ENCODE peak calls at places on chromosomes 5 and 9, in five cellular contexts. K is sigmoid colon, Y is SK-N-SH, E is upper lobe of left lung, Z is suprapubic skin. B is an unnamed sample.

GRCh38 chr9:117703538-117703937 is 665 bp upstream of the TLR4 start:
- DNase-seq in K (no peak), Y (no peak), E (no peak), Z (no peak), B (no peak)

GRCh38 chr5:163347671-163348070 is 89.7 kb upstream of the CCNG1 start:
- DNase-seq in K (no peak), Y (peak; percentile 65), E (peak; percentile 30), Z (no peak), B (peak; percentile 53)

GRCh38 chr5:172235827-172236749 is 42.1 kb downstream of the EFCAB9 start:
- DNase-seq in K (no peak), Y (peak; percentile 22), E (no peak), Z (no peak), B (peak; percentile 32)

GRCh38 chr5:96825243-96825642 is 17.5 kb upstream of the ERAP1 start:
- DNase-seq in K (no peak), Y (no peak), E (no peak), Z (no peak), B (no peak)

GRCh38 chr9:89606049-89606481 is 1.3 kb downstream of the GADD45G start:
- DNase-seq in K (peak; percentile 91), Y (peak; percentile 72), E (peak; percentile 90), Z (peak; percentile 90), B (peak; percentile 86)

GRCh38 chr5:17021363-17021932 is 85.4 kb upstream of the MYO10 start:
- DNase-seq in K (no peak), Y (peak; percentile 53), E (no peak), Z (no peak), B (no peak)

GRCh38 chr9:128785427-128785826 is 1.6 kb upstream of the TBC1D13 start:
- DNase-seq in K (no peak), Y (no peak), E (no peak), Z (no peak), B (no peak)

GRCh38 chr9:96218821-96219614 is 83.0 kb downstream of the HSD17B3 start:
- DNase-seq in K (peak; percentile 64), Y (peak; percentile 36), E (no peak), Z (peak; percentile 78), B (no peak)

GRCh38 chr9:20740929-20741582 is 57.0 kb downstream of the FOCAD start:
- DNase-seq in K (no peak), Y (no peak), E (no peak), Z (no peak), B (no peak)

GRCh38 chr9:26995815-26996214 is 9.7 kb downstream of the LRRC19 start:
- DNase-seq in K (no peak), Y (no peak), E (no peak), Z (no peak), B (no peak)

GRCh38 chr5:79544136-79544535 is 30.2 kb upstream of the HOMER1 start:
- DNase-seq in K (no peak), Y (no peak), E (no peak), Z (no peak), B (no peak)

GRCh38 chr9:133133680-133134418 is 12.8 kb upstream of the RALGDS start:
- DNase-seq in K (peak; percentile 96), Y (peak; percentile 90), E (peak; percentile 97), Z (peak; percentile 96), B (peak; percentile 93)
- TF ChIP-seq EP300 in K (no peak), Y (peak; percentile 81), E (peak; percentile 97), Z (no peak), B (peak; percentile 5)

GRCh38 chr5:8884029-8884428 is 661.8 kb downstream of the SEMA5A start:
- DNase-seq in K (no peak), Y (no peak), E (no peak), Z (no peak), B (no peak)
- TF ChIP-seq CTCF in K (no peak), Y (no peak), E (no peak), Z (no peak), B (no peak)

GRCh38 chr5:5218396-5218795 is 78.3 kb downstream of the ADAMTS16 start:
- DNase-seq in K (no peak), Y (no peak), E (no peak), Z (no peak), B (no peak)
- TF ChIP-seq POLR2AphosphoS5 in K (no peak), Y (no peak), E (no peak), Z (no peak), B (no peak)

GRCh38 chr9:70477907-70478480 is 63.5 kb upstream of the KLF9 start:
- DNase-seq in K (peak; percentile 69), Y (no peak), E (peak; percentile 71), Z (no peak), B (peak; percentile 63)

GRCh38 chr9:70481471-70481870 is 67.0 kb upstream of the KLF9 start:
- DNase-seq in K (no peak), Y (no peak), E (no peak), Z (no peak), B (no peak)

GRCh38 chr9:70478963-70479641 is 64.6 kb upstream of the KLF9 start:
- DNase-seq in K (peak; percentile 92), Y (no peak), E (peak; percentile 86), Z (peak; percentile 86), B (peak; percentile 75)

GRCh38 chr9:70480405-70480980 is 66.0 kb upstream of the KLF9 start:
- DNase-seq in K (peak; percentile 98), Y (peak; percentile 57), E (peak; percentile 95), Z (peak; percentile 93), B (peak; percentile 87)

DNA sequence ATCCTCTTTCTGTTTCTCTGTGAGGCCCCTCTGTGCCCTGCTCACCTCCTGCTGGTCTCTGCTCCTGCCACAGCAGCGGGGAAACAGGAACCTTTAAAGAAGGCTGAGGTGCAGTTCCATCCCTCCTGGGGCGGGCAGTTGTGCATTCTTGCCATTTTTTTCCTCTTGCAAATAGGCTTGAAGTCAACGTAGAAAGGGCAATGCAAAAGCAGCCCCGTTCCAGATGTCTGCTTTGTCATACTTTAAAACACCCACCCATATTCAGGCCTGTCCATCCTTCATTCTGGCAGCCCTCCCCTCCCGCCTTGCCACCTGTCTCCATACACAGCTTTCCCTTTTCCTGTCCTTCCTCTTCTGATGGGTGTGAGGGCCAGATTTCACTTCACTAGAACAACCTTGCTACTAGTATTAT is 65.4 kb upstream of the KLF9 start:
- DNase-seq in K (peak; percentile 72), Y (peak; percentile 15), E (peak; percentile 62), Z (no peak), B (peak; percentile 34)
- TF ChIP-seq EP300 in K (no peak), Y (no peak), E (peak; percentile 29), Z (no peak), B (no peak)

DNA sequence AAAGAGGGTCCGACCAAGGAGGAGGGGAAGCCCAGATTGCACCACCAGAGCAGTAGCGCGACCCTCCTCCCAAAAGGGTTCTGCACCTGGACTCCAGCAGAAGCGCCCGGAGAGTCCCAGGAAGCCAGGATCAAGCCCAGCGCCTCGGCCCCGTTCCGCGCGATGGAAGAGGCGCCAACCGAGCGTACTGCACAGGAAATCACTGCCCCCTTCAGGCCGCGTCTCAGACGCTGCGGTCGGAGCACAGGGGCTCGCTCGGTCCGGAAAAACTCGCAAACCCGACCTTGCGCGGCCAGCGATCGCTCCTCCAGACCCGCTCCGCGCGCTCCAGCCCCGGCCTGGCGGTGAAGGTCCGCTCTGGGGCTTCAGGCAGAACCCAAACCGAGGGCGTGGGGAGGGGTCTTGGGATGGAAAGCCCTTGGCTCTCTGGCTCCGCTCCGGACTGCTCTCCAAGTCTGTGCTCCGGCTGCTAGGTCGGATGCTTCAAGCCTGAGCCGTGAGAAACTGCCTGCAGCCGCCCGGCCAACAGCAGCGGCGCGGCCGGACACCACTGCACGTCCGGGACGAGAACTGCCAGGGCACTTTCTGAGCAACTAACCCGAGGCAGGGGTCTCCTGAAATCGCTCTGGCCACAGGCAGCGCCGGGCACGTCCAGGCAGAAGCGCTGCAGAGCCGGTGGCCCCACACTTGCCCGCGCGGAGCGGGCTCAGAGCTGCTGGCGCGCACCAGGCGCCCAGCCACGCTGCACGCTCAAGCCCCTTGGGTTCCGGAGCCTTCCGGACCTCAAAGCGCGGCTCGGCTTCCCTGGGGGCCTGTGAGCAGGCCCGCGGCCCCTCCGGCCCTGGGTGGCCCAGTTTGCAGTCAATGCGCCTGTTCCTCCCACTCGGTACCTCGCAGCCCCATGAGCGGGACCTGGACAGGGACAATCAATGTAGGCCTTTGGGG is 1.3 kb downstream of the GABBR2 start:
- DNase-seq in K (no peak), Y (peak; percentile 84), E (peak; percentile 46), Z (no peak), B (peak; percentile 29)
- TF ChIP-seq CTCF in K (no peak), Y (peak; percentile 56), E (peak; percentile 47), Z (no peak), B (no peak)

DNA sequence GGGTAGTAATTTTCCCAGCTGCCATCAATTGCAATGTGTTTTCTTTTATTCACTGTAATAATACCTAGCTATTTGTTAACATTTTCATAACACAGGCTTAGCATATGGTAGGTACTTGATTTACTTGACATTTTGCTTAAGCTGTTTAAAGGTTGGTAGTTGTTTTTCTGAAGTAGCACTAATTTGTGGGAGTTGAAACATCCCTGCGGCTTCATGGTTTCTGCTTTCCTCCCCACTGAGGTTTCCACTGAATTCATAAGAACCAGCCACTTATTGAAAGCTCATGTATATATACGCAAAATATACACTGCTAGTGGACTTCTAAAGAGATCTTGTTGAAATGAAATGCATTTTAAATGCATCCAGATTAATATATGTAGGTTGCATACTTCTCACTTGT is 559.9 kb downstream of the TLE4 start:
- DNase-seq in K (no peak), Y (no peak), E (no peak), Z (no peak), B (no peak)
- TF ChIP-seq POLR2AphosphoS5 in K (no peak), Y (no peak), E (no peak), Z (no peak), B (no peak)

GRCh38 chr9:134186471-134187109 is 22.2 kb upstream of the RNU6ATAC start:
- DNase-seq in K (peak; percentile 68), Y (peak; percentile 25), E (peak; percentile 16), Z (peak; percentile 67), B (no peak)
- TF ChIP-seq EP300 in K (no peak), Y (no peak), E (no peak), Z (no peak), B (no peak)

GRCh38 chr9:109198736-109199384 is 31.8 kb upstream of the FRRS1L start:
- DNase-seq in K (no peak), Y (no peak), E (no peak), Z (no peak), B (no peak)
- TF ChIP-seq CTCF in K (no peak), Y (peak; percentile 28), E (peak; percentile 19), Z (no peak), B (no peak)